ENCODE peak calls at places on chromosomes 1 and 21, in eight cellular contexts. K, T, W, J, E, I, O and A are unnamed samples.

GRCh38 chr1:4268890-4269286 is 368.8 kb upstream of the C1orf174 start:
- DNase-seq in K (no peak), T (no peak), W (no peak), J (no peak), E (no peak), I (no peak), O (no peak), A (no peak)

GRCh38 chr1:33714421-33714820 is 149.5 kb upstream of the HMGB4 start:
- DNase-seq in K (no peak), T (no peak), W (no peak), J (no peak), E (no peak), I (no peak), O (no peak), A (no peak)

GRCh38 chr1:192907545-192908243 is 98.9 kb downstream of the RGS2 start:
- DNase-seq in K (no peak), T (no peak), W (peak), J (no peak), E (peak), I (peak), O (no peak), A (no peak)

GRCh38 chr1:66231162-66232077 is 302.5 kb upstream of the SGIP1 start:
- DNase-seq in K (no peak), T (no peak), W (peak), J (no peak), E (no peak), I (peak), O (no peak), A (no peak)

GRCh38 chr1:37461698-37462436 is 12.5 kb upstream of the ZC3H12A start:
- DNase-seq in K (no peak), T (no peak), W (no peak), J (no peak), E (no peak), I (no peak), O (no peak), A (no peak)

GRCh38 chr1:151175036-151175741 is 592 bp downstream of the TMOD4 start:
- DNase-seq in K (no peak), T (no peak), W (peak), J (no peak), E (no peak), I (no peak), O (no peak), A (no peak)

GRCh38 chr1:24905979-24906720 is 23.9 kb downstream of the RUNX3 start:
- DNase-seq in K (peak), T (peak), W (no peak), J (no peak), E (peak), I (no peak), O (peak), A (no peak)

GRCh38 chr1:94362466-94363058 is 55.6 kb upstream of the ABCD3 start:
- DNase-seq in K (no peak), T (no peak), W (peak), J (no peak), E (no peak), I (peak), O (no peak), A (no peak)

GRCh38 chr1:243413431-243414151 is 157.8 kb downstream of the SDCCAG8 start:
- DNase-seq in K (no peak), T (no peak), W (no peak), J (no peak), E (no peak), I (no peak), O (no peak), A (peak)

GRCh38 chr1:99645199-99645598 is 714 bp upstream of the PALMD start:
- DNase-seq in K (peak), T (no peak), W (peak), J (no peak), E (no peak), I (peak), O (peak), A (no peak)

GRCh38 chr21:23475518-23476189 is 2131.6 kb downstream of the MRPL39 start:
- DNase-seq in K (no peak), T (no peak), W (no peak), J (no peak), E (no peak), I (no peak), O (no peak), A (no peak)

GRCh38 chr21:37339527-37339889 is 27.1 kb upstream of the DYRK1A start:
- DNase-seq in K (no peak), T (no peak), W (no peak), J (no peak), E (no peak), I (no peak), O (no peak), A (no peak)
- H3K27ac ChIP-seq in K (no peak), T (peak), W (peak), J (no peak), E (no peak), I (peak), O (peak), A (no peak)

GRCh38 chr1:231603598-231604275 is 22.9 kb upstream of the DISC1 start:
- DNase-seq in K (no peak), T (peak), W (peak), J (peak), E (peak), I (peak), O (no peak), A (peak)

GRCh38 chr1:231602675-231602984 is 24.0 kb upstream of the DISC1 start:
- DNase-seq in K (no peak), T (no peak), W (no peak), J (no peak), E (no peak), I (no peak), O (no peak), A (no peak)

GRCh38 chr1:231605389-231606100 is 21.0 kb upstream of the DISC1 start:
- DNase-seq in K (no peak), T (no peak), W (no peak), J (no peak), E (no peak), I (no peak), O (no peak), A (no peak)

GRCh38 chr1:231601775-231602674 is 24.6 kb upstream of the DISC1 start:
- DNase-seq in K (no peak), T (no peak), W (peak), J (no peak), E (no peak), I (no peak), O (no peak), A (no peak)

DNA sequence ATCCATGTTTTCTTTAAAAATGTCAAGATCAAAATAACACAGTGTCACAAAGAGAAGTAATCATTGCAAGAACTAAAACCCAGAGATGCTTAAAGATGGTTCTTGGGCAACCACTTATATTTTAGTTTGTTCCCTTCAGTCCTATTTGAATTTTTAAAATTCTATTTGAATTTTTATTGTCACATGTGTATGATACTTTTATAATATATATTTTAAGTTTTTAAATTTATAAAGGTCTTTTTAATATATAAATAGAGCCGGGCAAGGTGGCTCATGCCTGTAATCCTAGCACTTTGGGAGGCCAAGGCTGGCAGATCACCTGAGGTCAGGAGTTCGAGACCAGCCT is 22.3 kb upstream of the DISC1 start:
- DNase-seq in K (no peak), T (no peak), W (no peak), J (no peak), E (no peak), I (no peak), O (no peak), A (no peak)
- H3K4me3 ChIP-seq in K (no peak), T (no peak), W (no peak), J (no peak), E (no peak), I (no peak), O (no peak), A (peak)

DNA sequence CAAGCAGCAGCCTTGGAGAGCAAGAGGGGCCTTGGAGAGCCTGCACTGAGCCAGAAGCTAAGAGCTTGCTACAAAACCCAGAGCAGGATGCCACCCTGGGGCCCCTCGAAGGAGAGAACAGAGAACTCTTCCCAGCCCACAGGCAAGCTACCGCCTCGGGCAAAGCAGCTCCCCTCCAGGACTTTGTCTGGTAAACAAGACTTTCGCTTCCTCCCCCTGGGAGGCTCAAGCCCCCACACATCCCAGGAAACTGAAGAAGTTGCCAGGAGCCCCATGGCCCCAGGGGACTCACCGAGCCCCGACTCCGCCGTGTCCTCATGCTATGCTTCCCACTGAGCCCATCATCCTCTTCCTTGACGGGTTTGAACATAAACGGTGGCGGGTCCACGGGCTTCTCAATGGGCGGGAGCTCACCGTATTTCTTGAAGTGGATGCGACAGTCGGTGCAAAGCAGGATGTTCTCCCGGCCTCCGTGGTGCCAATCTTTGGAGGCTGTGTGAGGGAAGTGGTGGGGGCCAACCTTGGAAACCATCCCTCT is 45.9 kb downstream of the SLC45A1 start:
- DNase-seq in K (no peak), T (no peak), W (no peak), J (no peak), E (no peak), I (no peak), O (peak), A (no peak)
- H3K27ac ChIP-seq in K (peak), T (peak), W (no peak), J (no peak), E (peak), I (no peak), O (peak), A (peak)

DNA sequence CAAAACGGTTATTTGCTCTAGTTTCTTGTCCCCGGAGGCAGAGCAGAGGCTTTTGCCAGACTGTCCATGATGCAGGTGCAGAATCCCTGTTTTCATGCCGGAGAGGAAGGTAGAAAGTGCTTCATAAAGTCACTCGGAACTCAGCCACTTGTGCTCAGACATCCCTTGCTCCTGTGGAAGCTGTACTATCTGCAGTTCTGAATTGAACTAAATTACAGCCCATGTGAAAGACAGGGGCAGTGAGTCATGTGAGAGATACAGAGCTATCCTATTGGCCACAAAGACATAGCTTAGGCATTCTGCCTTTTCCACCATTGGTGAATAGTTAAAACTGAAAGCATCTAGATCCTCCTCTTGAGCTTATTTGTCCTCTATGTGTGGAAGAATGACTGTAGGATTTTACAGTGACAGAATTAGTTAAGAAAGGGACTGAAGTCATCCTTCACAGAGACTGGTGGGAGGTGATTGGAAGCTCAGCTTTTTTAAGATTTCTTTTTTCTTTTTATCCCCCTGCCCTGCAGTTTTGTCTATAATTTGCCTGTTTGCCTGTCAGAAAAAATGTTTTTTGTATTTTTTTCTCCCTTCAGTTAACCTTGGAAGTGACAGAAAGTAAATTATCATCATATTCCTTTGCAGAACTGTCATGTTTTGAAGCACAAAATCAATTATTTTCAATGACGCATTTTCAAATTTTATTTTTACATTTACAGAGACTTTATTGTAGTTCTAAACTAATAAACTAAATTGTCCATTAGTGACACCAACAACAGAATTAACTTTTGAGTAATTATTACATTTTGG is 298.6 kb downstream of the PTPRC start:
- DNase-seq in K (no peak), T (peak), W (peak), J (peak), E (peak), I (peak), O (no peak), A (peak)
- H3K4me3 ChIP-seq in K (peak), T (peak), W (peak), J (peak), E (peak), I (peak), O (peak), A (peak)

GRCh38 chr1:202229376-202229775 is 35.8 kb downstream of the LGR6 start:
- DNase-seq in K (no peak), T (no peak), W (no peak), J (peak), E (no peak), I (no peak), O (no peak), A (no peak)
- H3K27ac ChIP-seq in K (no peak), T (no peak), W (no peak), J (no peak), E (no peak), I (no peak), O (no peak), A (no peak)

GRCh38 chr1:22053861-22054770 is 1.6 kb downstream of the CDC42 start:
- DNase-seq in K (no peak), T (no peak), W (peak), J (no peak), E (peak), I (no peak), O (no peak), A (no peak)

GRCh38 chr1:22056921-22057320 is 4.4 kb downstream of the CDC42 start:
- DNase-seq in K (no peak), T (no peak), W (no peak), J (no peak), E (peak), I (no peak), O (no peak), A (no peak)

GRCh38 chr1:22056043-22056442 is 3.5 kb downstream of the CDC42 start:
- DNase-seq in K (no peak), T (no peak), W (peak), J (no peak), E (peak), I (no peak), O (no peak), A (no peak)

GRCh38 chr1:22053018-22053860 is 730 bp downstream of the CDC42 start:
- DNase-seq in K (peak), T (peak), W (peak), J (peak), E (peak), I (peak), O (peak), A (peak)

DNA sequence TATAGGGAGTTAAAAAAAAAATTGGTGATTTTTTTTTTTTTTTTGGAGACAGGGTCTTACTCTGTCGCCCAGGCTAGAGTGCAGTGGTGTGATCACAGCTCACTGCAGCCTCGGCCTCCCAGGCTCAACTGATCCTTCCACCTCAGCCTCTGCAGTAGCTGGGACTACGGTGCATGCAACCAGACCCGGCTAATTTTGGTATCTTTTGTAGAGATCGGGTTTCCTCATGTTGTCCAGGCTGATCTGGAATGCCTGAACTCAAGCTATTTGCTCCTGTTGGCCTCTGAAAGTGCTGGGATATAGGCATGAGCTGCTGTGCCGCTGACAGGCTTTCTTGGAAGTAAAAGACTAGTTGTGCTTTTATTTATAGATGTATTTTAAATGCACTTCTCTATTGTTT is 3.0 kb downstream of the CDC42 start:
- DNase-seq in K (no peak), T (no peak), W (no peak), J (no peak), E (peak), I (no peak), O (no peak), A (no peak)
- H3K4me3 ChIP-seq in K (no peak), T (no peak), W (no peak), J (no peak), E (no peak), I (no peak), O (no peak), A (peak)

GRCh38 chr1:177301425-177302124 is 130.8 kb downstream of the BRINP2 start:
- DNase-seq in K (no peak), T (no peak), W (no peak), J (no peak), E (no peak), I (no peak), O (no peak), A (no peak)
- H3K27ac ChIP-seq in K (no peak), T (no peak), W (no peak), J (no peak), E (no peak), I (no peak), O (no peak), A (no peak)

GRCh38 chr1:117663156-117663902 is 57.5 kb downstream of the TENT5C start:
- DNase-seq in K (no peak), T (no peak), W (no peak), J (no peak), E (no peak), I (no peak), O (no peak), A (no peak)

GRCh38 chr1:117664314-117664713 is 58.5 kb downstream of the TENT5C start:
- DNase-seq in K (no peak), T (no peak), W (no peak), J (peak), E (peak), I (no peak), O (no peak), A (peak)

GRCh38 chr1:117662667-117663066 is 56.8 kb downstream of the TENT5C start:
- DNase-seq in K (no peak), T (no peak), W (no peak), J (no peak), E (no peak), I (no peak), O (no peak), A (no peak)

GRCh38 chr1:117669572-117669971 is 63.7 kb downstream of the TENT5C start:
- DNase-seq in K (no peak), T (no peak), W (no peak), J (no peak), E (peak), I (no peak), O (no peak), A (no peak)

GRCh38 chr1:117665523-117666274 is 59.9 kb downstream of the TENT5C start:
- DNase-seq in K (no peak), T (no peak), W (no peak), J (no peak), E (no peak), I (no peak), O (no peak), A (peak)
- H3K4me3 ChIP-seq in K (no peak), T (no peak), W (no peak), J (no peak), E (no peak), I (no peak), O (no peak), A (peak)

DNA sequence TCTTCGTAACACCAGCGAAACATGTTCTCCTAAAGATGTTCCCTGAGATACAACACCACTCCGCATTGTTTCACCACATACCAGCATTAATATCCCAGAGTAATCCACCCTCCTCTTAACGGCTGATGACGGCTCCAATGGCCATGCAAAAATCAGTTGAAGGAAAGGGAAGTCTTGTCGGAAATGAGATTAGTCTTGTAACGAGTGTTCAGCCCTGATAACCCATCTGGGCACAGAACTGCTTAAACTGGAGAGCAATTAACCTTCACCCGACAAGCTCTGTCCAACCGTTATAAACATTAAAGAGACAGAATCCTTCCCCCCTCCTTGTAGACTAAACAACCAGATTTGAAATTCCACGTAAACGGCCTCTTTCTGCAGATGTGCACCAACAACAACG is 21.9 kb downstream of the ERG start:
- DNase-seq in K (no peak), T (no peak), W (no peak), J (no peak), E (no peak), I (no peak), O (no peak), A (no peak)
- H3K27ac ChIP-seq in K (no peak), T (peak), W (no peak), J (no peak), E (no peak), I (no peak), O (peak), A (no peak)